ENCODE peak calls at places on chromosomes 11 and 22, in five cellular contexts. D is stimulated activated naive B cell treated with anti-CD40 and anti-IgM and Interleukin-4, amounts not matched to agents 10 μg/mL and 1 μg/mL and 100 μg/mL, for 72 hours; V is RCC 7860; M is adrenal gland; S is psoas muscle. C is an unnamed sample.
A peak's percentile ranks its signal among the peaks of the same experiment; 100 is the strongest.

GRCh38 chr22:32512267-32512982 is 37.8 kb downstream of the FBXO7 start:
- DNase-seq in D (no peak), V (no peak), M (no peak), S (no peak), C (no peak)

GRCh38 chr11:64297722-64298358 is 2.3 kb upstream of the CATSPERZ start:
- DNase-seq in D (no peak), V (peak; percentile 40), M (no peak), S (no peak), C (peak; percentile 60)

GRCh38 chr11:27710536-27710935 is 10.3 kb upstream of the BDNF start:
- DNase-seq in D (no peak), V (no peak), M (no peak), S (no peak), C (no peak)

GRCh38 chr11:83026229-83026628 is 45.5 kb downstream of the RAB30 start:
- DNase-seq in D (no peak), V (no peak), M (no peak), S (no peak), C (no peak)

GRCh38 chr11:36385121-36385530 is 89.0 kb downstream of the PRR5L start:
- DNase-seq in D (no peak), V (no peak), M (no peak), S (no peak), C (no peak)

GRCh38 chr11:59172345-59173079 is 580 bp downstream of the DTX4 start:
- DNase-seq in D (peak; percentile 31), V (no peak), M (no peak), S (no peak), C (peak; percentile 58)

GRCh38 chr11:72897506-72897905 is 83.3 kb downstream of the ATG16L2 start:
- DNase-seq in D (no peak), V (no peak), M (no peak), S (no peak), C (no peak)

GRCh38 chr11:69744435-69744834 is 30.7 kb downstream of the FGF4 start:
- DNase-seq in D (no peak), V (peak; percentile 87), M (no peak), S (no peak), C (no peak)

GRCh38 chr11:75164318-75164827 is 13.5 kb downstream of the SLCO2B1 start:
- DNase-seq in D (no peak), V (no peak), M (no peak), S (no peak), C (no peak)

GRCh38 chr22:25722223-25723015 is 19.6 kb upstream of the MYO18B start:
- DNase-seq in D (no peak), V (no peak), M (no peak), S (no peak), C (no peak)

GRCh38 chr11:90176069-90176468 is 41.6 kb downstream of the NAALAD2 start:
- DNase-seq in D (no peak), V (no peak), M (no peak), S (no peak), C (no peak)

GRCh38 chr11:57638005-57638760 is 11.5 kb downstream of the YPEL4 start:
- DNase-seq in D (no peak), V (peak; percentile 27), M (no peak), S (peak; percentile 61), C (peak; percentile 72)

GRCh38 chr22:49869091-49869830 is 15.6 kb downstream of the ZBED4 start:
- DNase-seq in D (no peak), V (no peak), M (no peak), S (no peak), C (no peak)

GRCh38 chr11:32154275-32154674 is 63.4 kb downstream of the RCN1 start:
- DNase-seq in D (no peak), V (peak; percentile 8), M (no peak), S (no peak), C (no peak)

GRCh38 chr11:74297484-74297883 is 14.0 kb downstream of the P4HA3 start:
- DNase-seq in D (no peak), V (no peak), M (no peak), S (no peak), C (no peak)

GRCh38 chr11:73143126-73143838 is 1.2 kb upstream of the FCHSD2 start:
- DNase-seq in D (no peak), V (no peak), M (no peak), S (no peak), C (no peak)

GRCh38 chr22:45450931-45451651 is 37.6 kb downstream of the RIBC2 start:
- DNase-seq in D (no peak), V (no peak), M (no peak), S (peak; percentile 34), C (no peak)

GRCh38 chr22:41862530-41863266 is 29.8 kb downstream of the SREBF2 start:
- DNase-seq in D (peak; percentile 82), V (no peak), M (no peak), S (no peak), C (no peak)

GRCh38 chr11:56412396-56412795 is at the start of gene OR5AL1:
- DNase-seq in D (no peak), V (no peak), M (no peak), S (no peak), C (no peak)

GRCh38 chr11:27055065-27055682 is 14.6 kb downstream of the BBOX1 start:
- DNase-seq in D (no peak), V (peak; percentile 52), M (no peak), S (no peak), C (no peak)

GRCh38 chr11:66524304-66525040 is 14.0 kb downstream of the BBS1 start:
- DNase-seq in D (no peak), V (no peak), M (no peak), S (no peak), C (no peak)

GRCh38 chr11:61026121-61027031 is 54.9 kb downstream of the CD6 start:
- DNase-seq in D (no peak), V (no peak), M (no peak), S (no peak), C (no peak)

GRCh38 chr11:22192289-22192641 is 620 bp upstream of the ANO5 start:
- DNase-seq in D (no peak), V (no peak), M (no peak), S (no peak), C (no peak)

GRCh38 chr11:44011797-44012196 is 36.0 kb upstream of the ACCSL start:
- DNase-seq in D (no peak), V (no peak), M (peak; percentile 6), S (no peak), C (no peak)

GRCh38 chr11:66126808-66127555 is 56.9 kb downstream of the PACS1 start:
- DNase-seq in D (peak; percentile 67), V (peak; percentile 60), M (no peak), S (peak; percentile 36), C (peak; percentile 50)

GRCh38 chr22:24502540-24502939 is 7.4 kb downstream of the UPB1 start:
- DNase-seq in D (no peak), V (no peak), M (no peak), S (no peak), C (no peak)

GRCh38 chr22:33811208-33811607 is 109.1 kb downstream of the LARGE1 start:
- DNase-seq in D (no peak), V (no peak), M (no peak), S (no peak), C (no peak)